ENCODE peak calls at places on chromosomes 4 and X, in five cellular contexts. One of them, this sample, is unnamed.

GRCh38 chrX:38277136-38277535 is 50.2 kb downstream of the RPGR start:
- DNase-seq in PC-3: peak; percentile 46
- DNase-seq in GM23248: no peak
- DNase-seq in GM23338: no peak
- DNase-seq in HCT116: no peak
- DNase-seq in this sample: no peak

GRCh38 chr4:165440415-165440882 is 61.6 kb downstream of the CPE start:
- DNase-seq in PC-3: peak; percentile 85
- DNase-seq in GM23248: peak; percentile 65
- DNase-seq in GM23338: peak; percentile 21
- DNase-seq in HCT116: peak; percentile 42
- DNase-seq in this sample: peak; percentile 18

GRCh38 chr4:121370729-121371325 is 10.0 kb downstream of the QRFPR start:
- DNase-seq in PC-3: peak; percentile 59
- DNase-seq in GM23248: peak; percentile 61
- DNase-seq in GM23338: peak; percentile 66
- DNase-seq in HCT116: peak; percentile 40
- DNase-seq in this sample: peak; percentile 63

GRCh38 chr4:41009411-41009810 is 204.9 kb downstream of the APBB2 start:
- DNase-seq in PC-3: peak; percentile 81
- DNase-seq in GM23248: peak; percentile 82
- DNase-seq in GM23338: no peak
- DNase-seq in HCT116: no peak
- DNase-seq in this sample: no peak

GRCh38 chr4:78627046-78627965 is 75.7 kb downstream of the ANXA3 start:
- DNase-seq in PC-3: peak; percentile 67
- DNase-seq in GM23248: no peak
- DNase-seq in GM23338: no peak
- DNase-seq in HCT116: no peak
- DNase-seq in this sample: peak; percentile 64

GRCh38 chr4:88219099-88219498 is 60.7 kb upstream of the ABCG2 start:
- DNase-seq in PC-3: peak; percentile 57
- DNase-seq in GM23248: peak; percentile 76
- DNase-seq in GM23338: peak; percentile 76
- DNase-seq in HCT116: peak; percentile 28
- DNase-seq in this sample: peak; percentile 70

GRCh38 chr4:19381068-19381467 is 870.6 kb upstream of the SLIT2 start:
- DNase-seq in PC-3: peak; percentile 81
- DNase-seq in GM23248: peak; percentile 80
- DNase-seq in GM23338: no peak
- DNase-seq in HCT116: no peak
- DNase-seq in this sample: no peak

GRCh38 chrX:129823115-129823514 is 20.6 kb downstream of the ZDHHC9 start:
- DNase-seq in PC-3: peak; percentile 61
- DNase-seq in GM23248: peak; percentile 57
- DNase-seq in GM23338: peak; percentile 63
- DNase-seq in HCT116: no peak
- DNase-seq in this sample: peak; percentile 56

GRCh38 chr4:20462426-20463175 is 210.9 kb downstream of the SLIT2 start:
- DNase-seq in PC-3: peak; percentile 19
- DNase-seq in GM23248: peak; percentile 49
- DNase-seq in GM23338: no peak
- DNase-seq in HCT116: no peak
- DNase-seq in this sample: no peak

GRCh38 chr4:18241744-18242143 is 220.2 kb upstream of the LCORL start:
- DNase-seq in PC-3: no peak
- DNase-seq in GM23248: no peak
- DNase-seq in GM23338: no peak
- DNase-seq in HCT116: no peak
- DNase-seq in this sample: no peak

GRCh38 chr4:162461952-162462351 is 298.2 kb upstream of the FSTL5 start:
- DNase-seq in PC-3: peak; percentile 25
- DNase-seq in GM23248: peak; percentile 0
- DNase-seq in GM23338: peak; percentile 15
- DNase-seq in HCT116: peak; percentile 10
- DNase-seq in this sample: no peak

GRCh38 chr4:80926446-80926845 is 104.1 kb upstream of the BMP3 start:
- DNase-seq in PC-3: peak; percentile 45
- DNase-seq in GM23248: peak; percentile 24
- DNase-seq in GM23338: no peak
- DNase-seq in HCT116: no peak
- DNase-seq in this sample: no peak

GRCh38 chrX:150621652-150622051 is 53.2 kb downstream of the MTM1 start:
- DNase-seq in PC-3: no peak
- DNase-seq in GM23248: no peak
- DNase-seq in GM23338: no peak
- DNase-seq in HCT116: no peak
- DNase-seq in this sample: no peak

GRCh38 chr4:83010111-83010521 is 507 bp downstream of the LIN54 start:
- DNase-seq in PC-3: peak; percentile 7
- DNase-seq in GM23248: peak; percentile 77
- DNase-seq in GM23338: peak; percentile 51
- DNase-seq in HCT116: no peak
- DNase-seq in this sample: peak; percentile 37

GRCh38 chrX:34918091-34918736 is 24.4 kb upstream of the FAM47B start:
- DNase-seq in PC-3: peak; percentile 51
- DNase-seq in GM23248: peak; percentile 82
- DNase-seq in GM23338: no peak
- DNase-seq in HCT116: no peak
- DNase-seq in this sample: peak; percentile 25

GRCh38 chr4:125849869-125850268 is 535.1 kb downstream of the FAT4 start:
- DNase-seq in PC-3: peak; percentile 7
- DNase-seq in GM23248: peak; percentile 66
- DNase-seq in GM23338: no peak
- DNase-seq in HCT116: no peak
- DNase-seq in this sample: no peak

GRCh38 chr4:141746026-141746425 is 109.6 kb downstream of the IL15 start:
- DNase-seq in PC-3: peak; percentile 22
- DNase-seq in GM23248: no peak
- DNase-seq in GM23338: no peak
- DNase-seq in HCT116: no peak
- DNase-seq in this sample: no peak

GRCh38 chr4:54322817-54323417 is 93.8 kb downstream of the PDGFRA start:
- DNase-seq in PC-3: peak; percentile 88
- DNase-seq in GM23248: peak; percentile 79
- DNase-seq in GM23338: peak; percentile 94
- DNase-seq in HCT116: peak; percentile 57
- DNase-seq in this sample: peak; percentile 88

GRCh38 chr4:81392164-81392563 is 79.5 kb downstream of the RASGEF1B start:
- DNase-seq in PC-3: no peak
- DNase-seq in GM23248: no peak
- DNase-seq in GM23338: no peak
- DNase-seq in HCT116: no peak
- DNase-seq in this sample: no peak

GRCh38 chr4:161767116-161767515 is 396.7 kb downstream of the FSTL5 start:
- DNase-seq in PC-3: peak; percentile 74
- DNase-seq in GM23248: no peak
- DNase-seq in GM23338: no peak
- DNase-seq in HCT116: no peak
- DNase-seq in this sample: no peak

GRCh38 chr4:876780-877179 is 50.9 kb upstream of the CPLX1 start:
- DNase-seq in PC-3: no peak
- DNase-seq in GM23248: peak; percentile 13
- DNase-seq in GM23338: peak; percentile 69
- DNase-seq in HCT116: no peak
- DNase-seq in this sample: no peak

GRCh38 chrX:112849010-112849409 is 8.4 kb upstream of the AMOT start:
- DNase-seq in PC-3: no peak
- DNase-seq in GM23248: peak; percentile 41
- DNase-seq in GM23338: no peak
- DNase-seq in HCT116: no peak
- DNase-seq in this sample: no peak

GRCh38 chr4:100632163-100632562 is 114.3 kb upstream of the EMCN start:
- DNase-seq in PC-3: no peak
- DNase-seq in GM23248: no peak
- DNase-seq in GM23338: no peak
- DNase-seq in HCT116: no peak
- DNase-seq in this sample: no peak

GRCh38 chr4:173489514-173489913 is 40.5 kb downstream of the HAND2 start:
- DNase-seq in PC-3: no peak
- DNase-seq in GM23248: peak; percentile 59
- DNase-seq in GM23338: no peak
- DNase-seq in HCT116: no peak
- DNase-seq in this sample: no peak

GRCh38 chrX:889966-890651 is 259.5 kb downstream of the SHOX start:
- DNase-seq in PC-3: no peak
- DNase-seq in GM23248: no peak
- DNase-seq in GM23338: no peak
- DNase-seq in HCT116: no peak
- DNase-seq in this sample: no peak

GRCh38 chrX:22912598-22912997 is 87.2 kb upstream of the DDX53 start:
- DNase-seq in PC-3: no peak
- DNase-seq in GM23248: no peak
- DNase-seq in GM23338: no peak
- DNase-seq in HCT116: no peak
- DNase-seq in this sample: no peak

GRCh38 chr4:172177382-172177781 is 364.2 kb downstream of the GALNTL6 start:
- DNase-seq in PC-3: no peak
- DNase-seq in GM23248: no peak
- DNase-seq in GM23338: no peak
- DNase-seq in HCT116: no peak
- DNase-seq in this sample: no peak

GRCh38 chr4:102575369-102576129 is 74.4 kb downstream of the NFKB1 start:
- DNase-seq in PC-3: peak; percentile 62
- DNase-seq in GM23248: no peak
- DNase-seq in GM23338: no peak
- DNase-seq in HCT116: no peak
- DNase-seq in this sample: no peak

GRCh38 chrX:53237056-53237455 is 12.0 kb upstream of the KDM5C start:
- DNase-seq in PC-3: no peak
- DNase-seq in GM23248: no peak
- DNase-seq in GM23338: no peak
- DNase-seq in HCT116: no peak
- DNase-seq in this sample: no peak

GRCh38 chrX:100410901-100411801 is 1.1 kb upstream of the PCDH19 start:
- DNase-seq in PC-3: no peak
- DNase-seq in GM23248: peak; percentile 18
- DNase-seq in GM23338: peak; percentile 10
- DNase-seq in HCT116: no peak
- DNase-seq in this sample: peak; percentile 21

GRCh38 chr4:11299016-11299415 is 129.7 kb downstream of the HS3ST1 start:
- DNase-seq in PC-3: no peak
- DNase-seq in GM23248: no peak
- DNase-seq in GM23338: no peak
- DNase-seq in HCT116: no peak
- DNase-seq in this sample: no peak

GRCh38 chr4:74805601-74806000 is 11.3 kb upstream of the BTC start:
- DNase-seq in PC-3: peak; percentile 85
- DNase-seq in GM23248: peak; percentile 71
- DNase-seq in GM23338: peak; percentile 17
- DNase-seq in HCT116: peak; percentile 62
- DNase-seq in this sample: no peak

GRCh38 chrX:140432328-140433025 is 72.4 kb downstream of the SOX3 start:
- DNase-seq in PC-3: no peak
- DNase-seq in GM23248: peak; percentile 1
- DNase-seq in GM23338: no peak
- DNase-seq in HCT116: no peak
- DNase-seq in this sample: peak; percentile 15

GRCh38 chr4:125432078-125432477 is 117.3 kb downstream of the FAT4 start:
- DNase-seq in PC-3: no peak
- DNase-seq in GM23248: peak; percentile 7
- DNase-seq in GM23338: peak; percentile 74
- DNase-seq in HCT116: peak; percentile 1
- DNase-seq in this sample: peak; percentile 13

DNA sequence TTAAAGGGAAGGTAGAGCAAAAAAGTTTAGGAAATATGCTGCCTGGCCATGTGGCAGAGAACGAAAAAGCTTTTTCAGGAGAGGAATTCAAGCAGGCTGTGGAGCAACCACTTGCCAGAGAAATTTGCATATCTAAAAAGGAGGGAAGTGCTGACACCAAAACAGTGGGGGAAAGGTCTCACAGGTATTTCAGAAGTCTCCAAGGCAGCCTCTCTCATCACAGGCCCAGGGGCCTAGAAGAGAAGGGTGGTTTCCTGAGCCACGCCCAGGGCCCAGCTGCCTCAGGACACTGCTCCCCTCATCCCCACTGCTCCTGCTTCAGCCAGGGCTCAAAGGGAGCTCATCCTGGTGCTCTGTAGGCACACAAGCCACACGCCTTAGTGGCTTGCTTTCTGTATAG is 29.9 kb upstream of the STS start:
- DNase-seq in PC-3: no peak
- DNase-seq in GM23248: no peak
- DNase-seq in GM23338: peak; percentile 30
- DNase-seq in HCT116: no peak
- DNase-seq in this sample: no peak
- H3K4me1 ChIP-seq in PC-3: peaks cover 51% of the 10 kb centered on the region
- H3K4me1 ChIP-seq in GM23248: no peaks in the 10 kb centered on the region
- H3K4me1 ChIP-seq in GM23338: peaks cover 22% of the 10 kb centered on the region
- H3K4me1 ChIP-seq in HCT116: peaks cover 8% of the 10 kb centered on the region
- H3K4me1 ChIP-seq in this sample: peaks cover 6% of the 10 kb centered on the region

DNA sequence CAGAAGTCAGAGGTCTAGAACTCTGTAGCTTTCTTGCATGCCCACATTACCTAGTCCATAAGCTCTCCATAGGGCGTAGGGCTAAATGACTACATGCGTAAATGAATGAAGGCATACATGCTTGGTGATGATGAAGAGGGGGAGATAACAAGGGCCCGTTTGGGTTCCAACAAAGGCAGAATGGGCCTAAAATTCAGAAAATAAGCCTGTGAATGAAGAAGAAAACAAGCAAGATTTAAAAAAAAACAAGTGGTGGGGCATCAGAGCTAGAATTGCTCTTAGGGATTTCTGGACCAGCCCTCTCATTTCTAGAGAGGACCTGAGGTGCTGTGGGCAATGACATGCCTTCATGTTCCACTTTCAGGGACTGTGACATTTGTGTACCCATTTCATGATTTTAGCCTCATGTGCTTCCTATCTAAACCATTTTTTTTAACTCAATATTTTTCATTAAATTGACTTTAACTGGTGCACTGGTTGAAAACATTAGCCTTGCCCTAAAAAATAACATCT is 12.1 kb downstream of the GPRIN3 start:
- DNase-seq in PC-3: no peak
- DNase-seq in GM23248: no peak
- DNase-seq in GM23338: no peak
- DNase-seq in HCT116: no peak
- DNase-seq in this sample: no peak
- TF ChIP-seq EZH2phosphoT487 in PC-3: no peak
- TF ChIP-seq EZH2phosphoT487 in GM23248: no peak
- TF ChIP-seq EZH2phosphoT487 in GM23338: no peak
- TF ChIP-seq EZH2phosphoT487 in HCT116: no peak
- TF ChIP-seq EZH2phosphoT487 in this sample: no peak

DNA sequence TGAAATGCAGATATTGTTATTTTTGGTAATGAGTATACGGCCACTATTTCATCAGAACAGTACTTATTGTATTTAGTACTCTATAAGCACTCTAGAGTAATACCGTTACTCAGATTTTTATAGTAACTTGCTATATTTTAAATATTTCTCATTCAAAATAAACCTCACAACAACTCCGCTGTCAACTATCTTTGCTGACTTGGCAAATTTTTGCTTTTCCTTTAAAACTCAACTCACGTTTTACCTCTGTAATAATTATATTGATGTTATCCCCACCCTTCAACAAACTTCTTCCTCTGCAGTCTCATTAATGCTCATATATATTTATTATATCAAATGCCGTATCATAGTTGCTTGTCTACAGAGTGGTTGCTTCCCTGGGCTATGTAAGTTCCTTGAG is 9.0 kb downstream of the JCHAIN start:
- DNase-seq in PC-3: no peak
- DNase-seq in GM23248: no peak
- DNase-seq in GM23338: no peak
- DNase-seq in HCT116: no peak
- DNase-seq in this sample: no peak
- H3K4me1 ChIP-seq in PC-3: no peaks in the 10 kb centered on the region
- H3K4me1 ChIP-seq in GM23248: no peaks in the 10 kb centered on the region
- H3K4me1 ChIP-seq in GM23338: no peaks in the 10 kb centered on the region
- H3K4me1 ChIP-seq in HCT116: no peaks in the 10 kb centered on the region
- H3K4me1 ChIP-seq in this sample: peaks cover 3% of the 10 kb centered on the region

GRCh38 chr4:107564326-107564725 is 155.7 kb downstream of the PAPSS1 start:
- DNase-seq in PC-3: no peak
- DNase-seq in GM23248: peak; percentile 29
- DNase-seq in GM23338: no peak
- DNase-seq in HCT116: no peak
- DNase-seq in this sample: no peak
- TF ChIP-seq EZH2phosphoT487 in PC-3: no peak
- TF ChIP-seq EZH2phosphoT487 in GM23248: no peak
- TF ChIP-seq EZH2phosphoT487 in GM23338: no peak
- TF ChIP-seq EZH2phosphoT487 in HCT116: no peak
- TF ChIP-seq EZH2phosphoT487 in this sample: no peak